ENCODE peak calls at places on chromosomes 5 and 9, in six cellular contexts. One of them, this sample, is unnamed.

GRCh38 chr5:64923151-64923685 is 154.5 kb downstream of the CWC27 start:
- DNase-seq in kidney: no peak
- DNase-seq in activated CD8-positive, alpha-beta T cell treated with anti-CD3 and anti-CD28 coated beads for 36 hours: peak
- DNase-seq in glomerular endothelial cell: no peak
- DNase-seq in KG1: no peak
- DNase-seq in RKO: no peak
- DNase-seq in this sample: peak

GRCh38 chr5:132012385-132013005 is 1.0 kb upstream of the ACSL6 start:
- DNase-seq in activated CD8-positive, alpha-beta T cell treated with anti-CD3 and anti-CD28 coated beads for 36 hours: peak
- DNase-seq in KG1: peak
- DNase-seq in RKO: peak
- DNase-seq in glomerular endothelial cell: peak
- DNase-seq in kidney: peak
- DNase-seq in this sample: peak

GRCh38 chr9:33297455-33297854 is 7.1 kb downstream of the NFX1 start:
- DNase-seq in activated CD8-positive, alpha-beta T cell treated with anti-CD3 and anti-CD28 coated beads for 36 hours: peak
- DNase-seq in KG1: peak
- DNase-seq in kidney: no peak
- DNase-seq in RKO: no peak
- DNase-seq in glomerular endothelial cell: no peak
- DNase-seq in this sample: peak

GRCh38 chr9:86304236-86304730 is 21.9 kb upstream of the ISCA1 start:
- DNase-seq in activated CD8-positive, alpha-beta T cell treated with anti-CD3 and anti-CD28 coated beads for 36 hours: no peak
- DNase-seq in kidney: no peak
- DNase-seq in glomerular endothelial cell: no peak
- DNase-seq in KG1: no peak
- DNase-seq in RKO: no peak
- DNase-seq in this sample: no peak

GRCh38 chr5:173550641-173551040 is 65.8 kb downstream of the BOD1 start:
- DNase-seq in kidney: no peak
- DNase-seq in activated CD8-positive, alpha-beta T cell treated with anti-CD3 and anti-CD28 coated beads for 36 hours: no peak
- DNase-seq in glomerular endothelial cell: no peak
- DNase-seq in RKO: no peak
- DNase-seq in KG1: no peak
- DNase-seq in this sample: no peak

GRCh38 chr5:18281947-18282557 is 647.8 kb downstream of the TAF11L14 start:
- DNase-seq in activated CD8-positive, alpha-beta T cell treated with anti-CD3 and anti-CD28 coated beads for 36 hours: no peak
- DNase-seq in glomerular endothelial cell: peak
- DNase-seq in KG1: no peak
- DNase-seq in kidney: no peak
- DNase-seq in RKO: peak
- DNase-seq in this sample: peak

GRCh38 chr9:137113385-137114159 is 961 bp downstream of the DPP7 start:
- DNase-seq in KG1: no peak
- DNase-seq in activated CD8-positive, alpha-beta T cell treated with anti-CD3 and anti-CD28 coated beads for 36 hours: peak
- DNase-seq in glomerular endothelial cell: no peak
- DNase-seq in RKO: peak
- DNase-seq in kidney: peak
- DNase-seq in this sample: no peak

GRCh38 chr5:147410496-147411395 is 99.1 kb downstream of the DPYSL3 start:
- DNase-seq in kidney: no peak
- DNase-seq in RKO: no peak
- DNase-seq in KG1: no peak
- DNase-seq in glomerular endothelial cell: no peak
- DNase-seq in activated CD8-positive, alpha-beta T cell treated with anti-CD3 and anti-CD28 coated beads for 36 hours: no peak
- DNase-seq in this sample: no peak

GRCh38 chr9:113446323-113446740 is 17.2 kb upstream of the RGS3 start:
- DNase-seq in glomerular endothelial cell: peak
- DNase-seq in RKO: peak
- DNase-seq in kidney: no peak
- DNase-seq in activated CD8-positive, alpha-beta T cell treated with anti-CD3 and anti-CD28 coated beads for 36 hours: peak
- DNase-seq in KG1: no peak
- DNase-seq in this sample: peak

GRCh38 chr5:17928571-17928970 is 294.3 kb downstream of the TAF11L14 start:
- DNase-seq in activated CD8-positive, alpha-beta T cell treated with anti-CD3 and anti-CD28 coated beads for 36 hours: no peak
- DNase-seq in glomerular endothelial cell: no peak
- DNase-seq in kidney: peak
- DNase-seq in KG1: no peak
- DNase-seq in RKO: no peak
- DNase-seq in this sample: no peak

GRCh38 chr5:149936700-149937091 is 7.9 kb downstream of the PDE6A start:
- DNase-seq in kidney: no peak
- DNase-seq in RKO: no peak
- DNase-seq in glomerular endothelial cell: no peak
- DNase-seq in activated CD8-positive, alpha-beta T cell treated with anti-CD3 and anti-CD28 coated beads for 36 hours: no peak
- DNase-seq in KG1: no peak
- DNase-seq in this sample: no peak

GRCh38 chr5:156367602-156368001 is 40.6 kb downstream of the SGCD start:
- DNase-seq in KG1: no peak
- DNase-seq in glomerular endothelial cell: no peak
- DNase-seq in activated CD8-positive, alpha-beta T cell treated with anti-CD3 and anti-CD28 coated beads for 36 hours: no peak
- DNase-seq in RKO: peak
- DNase-seq in kidney: no peak
- DNase-seq in this sample: peak

GRCh38 chr5:140346348-140347221 is at the start of gene HBEGF:
- DNase-seq in RKO: peak
- DNase-seq in kidney: peak
- DNase-seq in glomerular endothelial cell: no peak
- DNase-seq in activated CD8-positive, alpha-beta T cell treated with anti-CD3 and anti-CD28 coated beads for 36 hours: peak
- DNase-seq in KG1: no peak
- DNase-seq in this sample: peak

GRCh38 chr5:170081616-170082015 is 24.1 kb upstream of the FOXI1 start:
- DNase-seq in KG1: no peak
- DNase-seq in glomerular endothelial cell: no peak
- DNase-seq in activated CD8-positive, alpha-beta T cell treated with anti-CD3 and anti-CD28 coated beads for 36 hours: no peak
- DNase-seq in kidney: no peak
- DNase-seq in RKO: no peak
- DNase-seq in this sample: no peak

GRCh38 chr5:159286420-159287035 is 23.4 kb downstream of the UBLCP1 start:
- DNase-seq in kidney: no peak
- DNase-seq in RKO: peak
- DNase-seq in activated CD8-positive, alpha-beta T cell treated with anti-CD3 and anti-CD28 coated beads for 36 hours: no peak
- DNase-seq in KG1: no peak
- DNase-seq in glomerular endothelial cell: peak
- DNase-seq in this sample: peak

GRCh38 chr5:145867806-145868205 is 5.0 kb downstream of the GRXCR2 start:
- DNase-seq in RKO: no peak
- DNase-seq in kidney: no peak
- DNase-seq in KG1: no peak
- DNase-seq in glomerular endothelial cell: no peak
- DNase-seq in activated CD8-positive, alpha-beta T cell treated with anti-CD3 and anti-CD28 coated beads for 36 hours: no peak
- DNase-seq in this sample: peak

GRCh38 chr5:8585230-8586018 is 716.5 kb downstream of the MTRR start:
- DNase-seq in RKO: no peak
- DNase-seq in activated CD8-positive, alpha-beta T cell treated with anti-CD3 and anti-CD28 coated beads for 36 hours: no peak
- DNase-seq in kidney: no peak
- DNase-seq in glomerular endothelial cell: no peak
- DNase-seq in KG1: no peak
- DNase-seq in this sample: no peak

GRCh38 chr9:71243951-71244350 is 122.5 kb upstream of the TRPM3 start:
- DNase-seq in glomerular endothelial cell: no peak
- DNase-seq in activated CD8-positive, alpha-beta T cell treated with anti-CD3 and anti-CD28 coated beads for 36 hours: no peak
- DNase-seq in RKO: no peak
- DNase-seq in KG1: no peak
- DNase-seq in kidney: no peak
- DNase-seq in this sample: no peak

GRCh38 chr5:150219142-150219541 is 29.3 kb downstream of the SLC6A7 start:
- DNase-seq in glomerular endothelial cell: no peak
- DNase-seq in KG1: no peak
- DNase-seq in kidney: no peak
- DNase-seq in activated CD8-positive, alpha-beta T cell treated with anti-CD3 and anti-CD28 coated beads for 36 hours: no peak
- DNase-seq in RKO: no peak
- DNase-seq in this sample: no peak

GRCh38 chr9:19456996-19457693 is 48.3 kb downstream of the ACER2 start:
- DNase-seq in activated CD8-positive, alpha-beta T cell treated with anti-CD3 and anti-CD28 coated beads for 36 hours: peak
- DNase-seq in RKO: peak
- DNase-seq in KG1: peak
- DNase-seq in kidney: no peak
- DNase-seq in glomerular endothelial cell: peak
- DNase-seq in this sample: peak

GRCh38 chr5:401216-402034 is 41.6 kb upstream of the EXOC3 start:
- DNase-seq in RKO: no peak
- DNase-seq in kidney: no peak
- DNase-seq in activated CD8-positive, alpha-beta T cell treated with anti-CD3 and anti-CD28 coated beads for 36 hours: no peak
- DNase-seq in KG1: no peak
- DNase-seq in glomerular endothelial cell: no peak
- DNase-seq in this sample: peak

GRCh38 chr9:121744687-121745395 is 93.4 kb downstream of the DAB2IP start:
- DNase-seq in RKO: no peak
- DNase-seq in kidney: no peak
- DNase-seq in glomerular endothelial cell: no peak
- DNase-seq in activated CD8-positive, alpha-beta T cell treated with anti-CD3 and anti-CD28 coated beads for 36 hours: peak
- DNase-seq in KG1: no peak
- DNase-seq in this sample: no peak

GRCh38 chr5:42840279-42840678 is 28.6 kb upstream of the SELENOP start:
- DNase-seq in activated CD8-positive, alpha-beta T cell treated with anti-CD3 and anti-CD28 coated beads for 36 hours: no peak
- DNase-seq in glomerular endothelial cell: no peak
- DNase-seq in KG1: peak
- DNase-seq in RKO: no peak
- DNase-seq in kidney: peak
- DNase-seq in this sample: peak

GRCh38 chr9:128144239-128145181 is 4.7 kb upstream of the LCN2 start:
- DNase-seq in glomerular endothelial cell: no peak
- DNase-seq in activated CD8-positive, alpha-beta T cell treated with anti-CD3 and anti-CD28 coated beads for 36 hours: no peak
- DNase-seq in kidney: peak
- DNase-seq in RKO: no peak
- DNase-seq in KG1: no peak
- DNase-seq in this sample: no peak

GRCh38 chr9:72361227-72361626 is 3.8 kb downstream of the ZFAND5 start:
- DNase-seq in activated CD8-positive, alpha-beta T cell treated with anti-CD3 and anti-CD28 coated beads for 36 hours: no peak
- DNase-seq in kidney: no peak
- DNase-seq in glomerular endothelial cell: no peak
- DNase-seq in RKO: no peak
- DNase-seq in KG1: no peak
- DNase-seq in this sample: no peak

GRCh38 chr5:138438724-138439536 is at the start of gene REEP2:
- DNase-seq in kidney: no peak
- DNase-seq in activated CD8-positive, alpha-beta T cell treated with anti-CD3 and anti-CD28 coated beads for 36 hours: peak
- DNase-seq in KG1: no peak
- DNase-seq in glomerular endothelial cell: no peak
- DNase-seq in RKO: peak
- DNase-seq in this sample: peak